ENCODE peak calls at places on chromosomes 12 and 14, in seven cellular contexts. W is stimulated activated CD8-positive, alpha-beta memory T cell treated with anti-CD3 and anti-CD28 coated beads, Interleukin-12 subunit alpha, Interleukin-12 subunit beta, amount 100 ng/mL, for 4 hours; J is IMR-90; A is RPMI7951; K is left cardiac atrium; O is T-helper 1 cell; U is ureter. M is an unnamed sample.

GRCh38 chr14:75654127-75654732 is 6.4 kb downstream of the ERG28 start:
- DNase-seq in W (peak), J (peak), A (peak), K (peak), O (peak), U (peak), M (peak)

GRCh38 chr12:46292754-46293402 is 24.0 kb upstream of the SLC38A1 start:
- DNase-seq in W (no peak), J (no peak), A (peak), K (no peak), O (no peak), U (no peak), M (no peak)

GRCh38 chr12:55694188-55694515 is 13.6 kb downstream of the ITGA7 start:
- DNase-seq in W (no peak), J (no peak), A (no peak), K (no peak), O (no peak), U (no peak), M (no peak)

GRCh38 chr14:52069617-52070431 is 965 bp upstream of the NID2 start:
- DNase-seq in W (no peak), J (peak), A (peak), K (no peak), O (no peak), U (no peak), M (peak)

GRCh38 chr14:46490150-46490769 is 161.3 kb downstream of the RPL10L start:
- DNase-seq in W (no peak), J (no peak), A (no peak), K (no peak), O (no peak), U (no peak), M (no peak)

GRCh38 chr12:65977384-65977783 is 153.1 kb downstream of the HMGA2 start:
- DNase-seq in W (no peak), J (no peak), A (no peak), K (no peak), O (no peak), U (no peak), M (no peak)

GRCh38 chr12:132218915-132219314 is 74.7 kb downstream of the NOC4L start:
- DNase-seq in W (no peak), J (no peak), A (no peak), K (peak), O (no peak), U (no peak), M (no peak)

GRCh38 chr12:130788515-130788914 is 50.5 kb downstream of the STX2 start:
- DNase-seq in W (no peak), J (no peak), A (no peak), K (no peak), O (no peak), U (no peak), M (no peak)

GRCh38 chr14:101857226-101857625 is 95.7 kb downstream of the PPP2R5C start:
- DNase-seq in W (no peak), J (no peak), A (no peak), K (no peak), O (no peak), U (peak), M (no peak)

GRCh38 chr14:23561259-23561658 is 5.2 kb downstream of the THTPA start:
- DNase-seq in W (no peak), J (no peak), A (no peak), K (no peak), O (no peak), U (no peak), M (no peak)

GRCh38 chr14:85444685-85445084 is 85.3 kb upstream of the FLRT2 start:
- DNase-seq in W (no peak), J (peak), A (peak), K (no peak), O (no peak), U (no peak), M (no peak)

GRCh38 chr12:1842183-1842904 is 22.0 kb downstream of the LRTM2 start:
- DNase-seq in W (no peak), J (no peak), A (no peak), K (no peak), O (no peak), U (no peak), M (peak)